ENCODE peak calls at places on chromosome 7, in ten cellular contexts. J, I, Q, W, L, X, V, H, K and T are unnamed samples.
A peak's percentile ranks its signal among the peaks of the same experiment; 100 is the strongest.

GRCh38 chr7:55387062-55387965 is 22.2 kb downstream of the LANCL2 start:
- DNase-seq in J (no peak), I (no peak), Q (no peak), W (no peak), L (no peak), X (peak; percentile 19), V (peak; percentile 19), H (no peak), K (peak; percentile 44), T (no peak)

GRCh38 chr7:41608447-41608846 is 94.4 kb downstream of the INHBA start:
- DNase-seq in J (no peak), I (no peak), Q (no peak), W (no peak), L (no peak), X (no peak), V (no peak), H (no peak), K (no peak), T (no peak)

GRCh38 chr7:146575903-146576302 is 459.3 kb downstream of the CNTNAP2 start:
- DNase-seq in J (no peak), I (no peak), Q (no peak), W (no peak), L (no peak), X (no peak), V (no peak), H (no peak), K (no peak), T (no peak)

GRCh38 chr7:128407751-128408708 is 1.8 kb downstream of the IMPDH1 start:
- DNase-seq in J (no peak), I (no peak), Q (no peak), W (no peak), L (peak; percentile 75), X (no peak), V (no peak), H (no peak), K (no peak), T (no peak)

GRCh38 chr7:155416646-155417380 is 41.1 kb upstream of the EN2 start:
- DNase-seq in J (no peak), I (no peak), Q (no peak), W (no peak), L (no peak), X (no peak), V (no peak), H (no peak), K (no peak), T (no peak)

GRCh38 chr7:102125127-102125561 is 161.5 kb upstream of the SH2B2 start:
- DNase-seq in J (no peak), I (peak; percentile 61), Q (no peak), W (peak; percentile 69), L (peak; percentile 96), X (peak; percentile 93), V (peak; percentile 88), H (peak; percentile 59), K (peak; percentile 96), T (peak; percentile 66)

GRCh38 chr7:1136841-1137516 is 23.0 kb downstream of the ZFAND2A start:
- DNase-seq in J (peak; percentile 4), I (no peak), Q (no peak), W (no peak), L (no peak), X (no peak), V (no peak), H (no peak), K (peak; percentile 39), T (no peak)

GRCh38 chr7:111329367-111330234 is 232.7 kb downstream of the IMMP2L start:
- DNase-seq in J (no peak), I (no peak), Q (no peak), W (no peak), L (no peak), X (peak; percentile 33), V (peak; percentile 46), H (peak; percentile 32), K (peak; percentile 12), T (no peak)

GRCh38 chr7:13538669-13539068 is 450.8 kb downstream of the ETV1 start:
- DNase-seq in J (no peak), I (no peak), Q (no peak), W (no peak), L (no peak), X (peak; percentile 20), V (peak; percentile 41), H (no peak), K (no peak), T (no peak)

GRCh38 chr7:156823441-156823840 is 69.5 kb downstream of the LMBR1 start:
- DNase-seq in J (no peak), I (no peak), Q (no peak), W (no peak), L (no peak), X (no peak), V (peak; percentile 38), H (peak; percentile 22), K (no peak), T (no peak)

GRCh38 chr7:157347217-157347904 is 10.6 kb downstream of the DNAJB6 start:
- DNase-seq in J (peak; percentile 26), I (no peak), Q (no peak), W (no peak), L (peak; percentile 90), X (peak; percentile 85), V (peak; percentile 83), H (peak; percentile 81), K (peak; percentile 46), T (no peak)

GRCh38 chr7:158391141-158391540 is 196.5 kb downstream of the PTPRN2 start:
- DNase-seq in J (no peak), I (no peak), Q (no peak), W (no peak), L (peak; percentile 77), X (no peak), V (no peak), H (no peak), K (no peak), T (no peak)

GRCh38 chr7:30142710-30143109 is 7.9 kb downstream of the MTURN start:
- DNase-seq in J (no peak), I (no peak), Q (peak; percentile 22), W (no peak), L (peak; percentile 85), X (peak; percentile 19), V (peak; percentile 42), H (peak; percentile 80), K (peak; percentile 31), T (no peak)

GRCh38 chr7:45710271-45711160 is 136.3 kb downstream of the ADCY1 start:
- DNase-seq in J (no peak), I (no peak), Q (no peak), W (no peak), L (no peak), X (no peak), V (no peak), H (no peak), K (no peak), T (no peak)

GRCh38 chr7:105849122-105849855 is 27.1 kb downstream of the ATXN7L1 start:
- DNase-seq in J (no peak), I (no peak), Q (no peak), W (no peak), L (no peak), X (no peak), V (peak; percentile 32), H (no peak), K (peak; percentile 68), T (no peak)

DNA sequence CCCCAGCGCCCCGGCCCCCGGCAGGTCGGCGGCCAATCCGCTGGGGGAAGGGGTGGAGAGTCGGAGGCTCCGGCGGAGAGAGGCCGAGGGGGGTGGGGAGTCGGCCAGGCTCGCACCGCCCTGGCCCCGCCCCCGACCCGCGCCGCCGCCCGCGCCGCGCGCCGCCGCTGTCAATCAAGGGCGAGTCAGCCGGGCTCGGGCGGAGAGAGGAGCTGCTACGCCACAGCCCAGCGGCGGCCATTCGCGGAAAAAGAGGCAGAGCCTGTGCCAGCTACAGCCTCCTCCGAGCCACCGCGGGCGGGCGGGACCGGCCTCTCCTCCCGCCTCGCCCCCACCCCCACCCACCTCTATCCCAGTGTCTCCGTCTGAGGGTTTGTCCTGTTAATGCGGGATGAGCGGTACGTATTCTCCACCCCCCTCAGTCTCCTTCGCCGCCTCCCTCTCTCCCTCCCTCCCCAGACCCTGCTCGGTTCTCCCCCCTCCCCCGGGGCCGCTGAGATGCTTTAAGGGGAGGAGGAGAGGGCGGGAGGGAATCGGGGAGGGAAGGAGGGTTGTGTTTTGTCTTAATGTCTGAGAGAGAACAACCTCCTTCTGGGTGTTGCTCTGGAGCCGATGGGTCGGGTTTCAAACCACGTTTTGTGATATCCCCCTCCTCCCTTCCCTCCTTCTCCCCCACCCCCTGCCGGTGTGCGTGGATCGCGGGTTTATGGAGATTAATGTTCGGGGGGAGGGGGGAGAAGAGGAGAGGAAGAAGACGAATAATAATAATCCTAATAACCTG is at the start of gene SP4:
- DNase-seq in J (peak; percentile 95), I (peak; percentile 96), Q (peak; percentile 85), W (peak; percentile 96), L (peak; percentile 98), X (peak; percentile 91), V (peak; percentile 96), H (peak; percentile 93), K (peak; percentile 94), T (peak; percentile 97)
- TF ChIP-seq CTCF in J (peak; percentile 39), I (peak; percentile 7), Q (no peak), W (peak; percentile 10), L (no peak), X (peak; percentile 5), V (no peak), H (no peak), K (no peak), T (no peak)

GRCh38 chr7:96800824-96801223 is 91.2 kb upstream of the SEM1 start:
- DNase-seq in J (no peak), I (no peak), Q (no peak), W (no peak), L (no peak), X (no peak), V (no peak), H (no peak), K (no peak), T (no peak)
- TF ChIP-seq CTCF in J (no peak), I (no peak), Q (no peak), W (no peak), L (no peak), X (no peak), V (no peak), H (no peak), K (no peak), T (no peak)

GRCh38 chr7:8785081-8785480 is 351.7 kb downstream of the NXPH1 start:
- DNase-seq in J (no peak), I (no peak), Q (no peak), W (no peak), L (no peak), X (no peak), V (no peak), H (no peak), K (no peak), T (no peak)
- TF ChIP-seq CTCF in J (no peak), I (no peak), Q (no peak), W (no peak), L (no peak), X (no peak), V (no peak), H (no peak), K (no peak), T (no peak)

GRCh38 chr7:130559184-130559583 is 67.3 kb downstream of the MEST start:
- DNase-seq in J (no peak), I (no peak), Q (no peak), W (no peak), L (no peak), X (no peak), V (no peak), H (no peak), K (no peak), T (no peak)

GRCh38 chr7:130566168-130566897 is 74.4 kb downstream of the MEST start:
- DNase-seq in J (no peak), I (no peak), Q (no peak), W (no peak), L (no peak), X (peak; percentile 88), V (peak; percentile 99), H (no peak), K (no peak), T (no peak)

GRCh38 chr7:130566898-130567280 is 75.0 kb downstream of the MEST start:
- DNase-seq in J (no peak), I (no peak), Q (no peak), W (no peak), L (no peak), X (no peak), V (no peak), H (no peak), K (no peak), T (no peak)

GRCh38 chr7:130560972-130561371 is 69.1 kb downstream of the MEST start:
- DNase-seq in J (no peak), I (peak; percentile 70), Q (no peak), W (peak; percentile 60), L (peak; percentile 68), X (peak; percentile 43), V (peak; percentile 68), H (peak; percentile 53), K (peak; percentile 31), T (peak; percentile 62)
- TF ChIP-seq CTCF in J (no peak), I (no peak), Q (peak; percentile 19), W (no peak), L (peak; percentile 39), X (peak; percentile 36), V (peak; percentile 41), H (peak; percentile 56), K (peak; percentile 44), T (no peak)